ENCODE peak calls at places on chromosomes 7 and 10, in ten cellular contexts. One of them, this sample, is unnamed.

GRCh38 chr10:79239930-79240713 is 107.1 kb upstream of the PPIF start:
- DNase-seq in endodermal cell: peak; percentile 89
- DNase-seq in GM12865: no peak
- DNase-seq in AG10803: no peak
- DNase-seq in fibroblast of lung: peak; percentile 86
- DNase-seq in spleen: no peak
- DNase-seq in K562: peak; percentile 57
- DNase-seq in body of pancreas: no peak
- DNase-seq in PC-9: no peak
- DNase-seq in CD8-positive, alpha-beta T cell: no peak
- DNase-seq in this sample: no peak

GRCh38 chr10:12243860-12244620 is 48.1 kb downstream of the CDC123 start:
- DNase-seq in endodermal cell: no peak
- DNase-seq in GM12865: peak; percentile 49
- DNase-seq in AG10803: no peak
- DNase-seq in fibroblast of lung: no peak
- DNase-seq in spleen: peak; percentile 85
- DNase-seq in K562: no peak
- DNase-seq in body of pancreas: no peak
- DNase-seq in PC-9: no peak
- DNase-seq in CD8-positive, alpha-beta T cell: no peak
- DNase-seq in this sample: no peak

GRCh38 chr7:29287366-29287765 is 92.8 kb downstream of the CHN2 start:
- DNase-seq in endodermal cell: no peak
- DNase-seq in GM12865: no peak
- DNase-seq in AG10803: peak; percentile 41
- DNase-seq in fibroblast of lung: peak; percentile 95
- DNase-seq in spleen: no peak
- DNase-seq in K562: no peak
- DNase-seq in body of pancreas: no peak
- DNase-seq in PC-9: peak; percentile 85
- DNase-seq in CD8-positive, alpha-beta T cell: no peak
- DNase-seq in this sample: peak; percentile 90

GRCh38 chr10:14560794-14561765 is 213.6 kb downstream of the FAM107B start:
- DNase-seq in endodermal cell: no peak
- DNase-seq in GM12865: no peak
- DNase-seq in AG10803: no peak
- DNase-seq in fibroblast of lung: no peak
- DNase-seq in spleen: peak; percentile 83
- DNase-seq in K562: no peak
- DNase-seq in body of pancreas: no peak
- DNase-seq in PC-9: no peak
- DNase-seq in CD8-positive, alpha-beta T cell: no peak
- DNase-seq in this sample: no peak

GRCh38 chr7:151731022-151731441 is 145.9 kb downstream of the PRKAG2 start:
- DNase-seq in endodermal cell: no peak
- DNase-seq in GM12865: no peak
- DNase-seq in AG10803: no peak
- DNase-seq in fibroblast of lung: no peak
- DNase-seq in spleen: no peak
- DNase-seq in K562: no peak
- DNase-seq in body of pancreas: no peak
- DNase-seq in PC-9: peak; percentile 31
- DNase-seq in CD8-positive, alpha-beta T cell: no peak
- DNase-seq in this sample: no peak

GRCh38 chr10:124650820-124651401 is 93.3 kb downstream of the FAM53B start:
- DNase-seq in endodermal cell: no peak
- DNase-seq in GM12865: peak; percentile 73
- DNase-seq in AG10803: no peak
- DNase-seq in fibroblast of lung: peak; percentile 31
- DNase-seq in spleen: peak; percentile 87
- DNase-seq in K562: no peak
- DNase-seq in body of pancreas: no peak
- DNase-seq in PC-9: no peak
- DNase-seq in CD8-positive, alpha-beta T cell: peak; percentile 80
- DNase-seq in this sample: no peak

GRCh38 chr10:17199351-17199804 is 2.1 kb downstream of the TRDMT1 start:
- DNase-seq in endodermal cell: no peak
- DNase-seq in GM12865: no peak
- DNase-seq in AG10803: peak; percentile 65
- DNase-seq in fibroblast of lung: peak; percentile 67
- DNase-seq in spleen: no peak
- DNase-seq in K562: no peak
- DNase-seq in body of pancreas: no peak
- DNase-seq in PC-9: no peak
- DNase-seq in CD8-positive, alpha-beta T cell: no peak
- DNase-seq in this sample: no peak

GRCh38 chr10:70233939-70234300 is 691 bp upstream of the PPA1 start:
- DNase-seq in endodermal cell: peak; percentile 64
- DNase-seq in GM12865: no peak
- DNase-seq in AG10803: no peak
- DNase-seq in fibroblast of lung: no peak
- DNase-seq in spleen: no peak
- DNase-seq in K562: peak; percentile 59
- DNase-seq in body of pancreas: no peak
- DNase-seq in PC-9: no peak
- DNase-seq in CD8-positive, alpha-beta T cell: no peak
- DNase-seq in this sample: no peak

GRCh38 chr10:30114871-30115270 is 55.5 kb upstream of the JCAD start:
- DNase-seq in endodermal cell: no peak
- DNase-seq in GM12865: no peak
- DNase-seq in AG10803: no peak
- DNase-seq in fibroblast of lung: peak; percentile 45
- DNase-seq in spleen: no peak
- DNase-seq in K562: no peak
- DNase-seq in body of pancreas: peak; percentile 6
- DNase-seq in PC-9: no peak
- DNase-seq in CD8-positive, alpha-beta T cell: no peak
- DNase-seq in this sample: no peak

GRCh38 chr7:24283900-24284698 is at the start of gene NPY:
- DNase-seq in endodermal cell: peak; percentile 66
- DNase-seq in GM12865: peak; percentile 26
- DNase-seq in AG10803: no peak
- DNase-seq in fibroblast of lung: peak; percentile 4
- DNase-seq in spleen: peak; percentile 78
- DNase-seq in K562: no peak
- DNase-seq in body of pancreas: no peak
- DNase-seq in PC-9: no peak
- DNase-seq in CD8-positive, alpha-beta T cell: no peak
- DNase-seq in this sample: no peak

GRCh38 chr7:24290004-24290641 is 6.1 kb downstream of the NPY start:
- DNase-seq in endodermal cell: peak; percentile 81
- DNase-seq in GM12865: peak; percentile 89
- DNase-seq in AG10803: peak; percentile 8
- DNase-seq in fibroblast of lung: peak; percentile 36
- DNase-seq in spleen: no peak
- DNase-seq in K562: peak; percentile 16
- DNase-seq in body of pancreas: peak; percentile 18
- DNase-seq in PC-9: peak; percentile 81
- DNase-seq in CD8-positive, alpha-beta T cell: no peak
- DNase-seq in this sample: peak; percentile 14

GRCh38 chr7:24283559-24283899 is 461 bp upstream of the NPY start:
- DNase-seq in endodermal cell: peak; percentile 57
- DNase-seq in GM12865: no peak
- DNase-seq in AG10803: no peak
- DNase-seq in fibroblast of lung: peak; percentile 3
- DNase-seq in spleen: no peak
- DNase-seq in K562: no peak
- DNase-seq in body of pancreas: no peak
- DNase-seq in PC-9: no peak
- DNase-seq in CD8-positive, alpha-beta T cell: no peak
- DNase-seq in this sample: no peak

GRCh38 chr7:24279512-24279911 is 4.5 kb upstream of the NPY start:
- DNase-seq in endodermal cell: no peak
- DNase-seq in GM12865: no peak
- DNase-seq in AG10803: no peak
- DNase-seq in fibroblast of lung: no peak
- DNase-seq in spleen: no peak
- DNase-seq in K562: no peak
- DNase-seq in body of pancreas: no peak
- DNase-seq in PC-9: no peak
- DNase-seq in CD8-positive, alpha-beta T cell: no peak
- DNase-seq in this sample: no peak

DNA sequence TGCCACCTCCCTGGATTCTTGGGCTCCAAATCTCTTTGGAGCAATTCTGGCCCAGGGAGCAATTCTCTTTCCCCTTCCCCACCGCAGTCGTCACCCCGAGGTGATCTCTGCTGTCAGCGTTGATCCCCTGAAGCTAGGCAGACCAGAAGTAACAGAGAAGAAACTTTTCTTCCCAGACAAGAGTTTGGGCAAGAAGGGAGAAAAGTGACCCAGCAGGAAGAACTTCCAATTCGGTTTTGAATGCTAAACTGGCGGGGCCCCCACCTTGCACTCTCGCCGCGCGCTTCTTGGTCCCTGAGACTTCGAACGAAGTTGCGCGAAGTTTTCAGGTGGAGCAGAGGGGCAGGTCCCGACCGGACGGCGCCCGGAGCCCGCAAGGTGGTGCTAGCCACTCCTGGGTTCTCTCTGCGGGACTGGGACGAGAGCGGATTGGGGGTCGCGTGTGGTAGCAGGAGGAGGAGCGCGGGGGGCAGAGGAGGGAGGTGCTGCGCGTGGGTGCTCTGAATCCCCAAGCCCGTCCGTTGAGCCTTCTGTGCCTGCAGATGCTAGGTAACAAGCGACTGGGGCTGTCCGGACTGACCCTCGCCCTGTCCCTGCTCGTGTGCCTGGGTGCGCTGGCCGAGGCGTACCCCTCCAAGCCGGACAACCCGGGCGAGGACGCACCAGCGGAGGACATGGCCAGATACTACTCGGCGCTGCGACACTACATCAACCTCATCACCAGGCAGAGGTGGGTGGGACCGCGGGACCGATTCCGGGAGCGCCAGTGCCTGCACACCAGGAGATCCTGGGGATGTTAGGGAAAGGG is 913 bp downstream of the NPY start:
- DNase-seq in endodermal cell: peak; percentile 82
- DNase-seq in GM12865: no peak
- DNase-seq in AG10803: no peak
- DNase-seq in fibroblast of lung: no peak
- DNase-seq in spleen: peak; percentile 70
- DNase-seq in K562: no peak
- DNase-seq in body of pancreas: peak; percentile 10
- DNase-seq in PC-9: no peak
- DNase-seq in CD8-positive, alpha-beta T cell: no peak
- DNase-seq in this sample: no peak
- TF ChIP-seq CTCF in endodermal cell: peak; percentile 62
- TF ChIP-seq CTCF in GM12865: peak; percentile 15
- TF ChIP-seq CTCF in AG10803: no peak
- TF ChIP-seq CTCF in fibroblast of lung: no peak
- TF ChIP-seq CTCF in spleen: no peak
- TF ChIP-seq CTCF in K562: no peak
- TF ChIP-seq CTCF in body of pancreas: peak; percentile 8
- TF ChIP-seq CTCF in PC-9: no peak
- TF ChIP-seq CTCF in CD8-positive, alpha-beta T cell: no peak
- TF ChIP-seq CTCF in this sample: peak; percentile 42

GRCh38 chr10:62637249-62638061 is 167.1 kb upstream of the ADO start:
- DNase-seq in endodermal cell: no peak
- DNase-seq in GM12865: peak; percentile 90
- DNase-seq in AG10803: peak; percentile 29
- DNase-seq in fibroblast of lung: peak; percentile 57
- DNase-seq in spleen: peak; percentile 81
- DNase-seq in K562: no peak
- DNase-seq in body of pancreas: no peak
- DNase-seq in PC-9: no peak
- DNase-seq in CD8-positive, alpha-beta T cell: peak; percentile 68
- DNase-seq in this sample: no peak
- H3K4me3 ChIP-seq in endodermal cell: no peak overlapping the region
- H3K4me3 ChIP-seq in GM12865: peak overlapping the region; percentile 33
- H3K4me3 ChIP-seq in AG10803: peak overlapping the region; percentile 4
- H3K4me3 ChIP-seq in fibroblast of lung: peak overlapping the region; percentile 51
- H3K4me3 ChIP-seq in spleen: peak overlapping the region; percentile 12
- H3K4me3 ChIP-seq in K562: no peak overlapping the region
- H3K4me3 ChIP-seq in body of pancreas: no peak overlapping the region
- H3K4me3 ChIP-seq in PC-9: no peak overlapping the region
- H3K4me3 ChIP-seq in CD8-positive, alpha-beta T cell: peak overlapping the region; percentile 48
- H3K4me3 ChIP-seq in this sample: no peak overlapping the region

DNA sequence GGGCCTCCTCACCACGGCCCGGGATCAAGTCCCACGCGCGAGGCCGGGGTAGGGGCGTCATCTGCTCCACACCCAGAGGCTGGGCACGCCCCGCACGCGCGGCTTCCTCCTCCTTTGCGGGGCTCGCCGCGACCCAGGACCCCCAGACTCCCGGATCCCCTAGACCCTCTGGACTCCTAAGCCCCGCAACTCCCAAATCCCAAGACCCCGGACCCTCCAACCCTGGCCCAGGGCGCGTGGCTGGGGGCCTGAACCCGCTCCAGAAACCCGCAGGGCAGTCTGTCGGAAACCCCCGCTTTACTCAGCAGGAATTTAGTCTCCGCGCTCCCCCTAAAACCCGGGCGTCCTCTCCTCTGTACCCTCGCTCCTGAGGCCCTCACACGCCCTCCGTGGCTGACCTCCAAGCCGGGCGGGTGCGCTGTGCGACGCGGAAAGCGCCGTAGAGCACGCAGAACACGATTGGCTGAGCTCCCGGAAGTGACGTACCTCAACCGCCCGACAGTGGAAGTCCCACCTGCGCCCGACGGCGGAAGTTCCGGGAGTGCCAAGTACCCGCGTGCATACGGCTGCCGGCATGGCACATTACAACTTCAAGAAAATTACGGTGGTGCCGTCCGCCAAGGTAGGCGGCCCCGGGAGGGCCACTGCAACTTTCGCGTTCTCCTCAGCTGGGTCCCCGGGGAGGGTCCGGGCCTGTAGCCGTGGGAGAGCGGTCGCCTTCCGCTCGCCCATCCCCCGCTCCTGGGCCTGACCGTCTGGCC is at the start of gene GTPBP4:
- DNase-seq in endodermal cell: peak; percentile 97
- DNase-seq in GM12865: peak; percentile 98
- DNase-seq in AG10803: peak; percentile 97
- DNase-seq in fibroblast of lung: peak; percentile 97
- DNase-seq in spleen: peak; percentile 99
- DNase-seq in K562: peak; percentile 94
- DNase-seq in body of pancreas: peak; percentile 99
- DNase-seq in PC-9: peak; percentile 89
- DNase-seq in CD8-positive, alpha-beta T cell: peak; percentile 98
- DNase-seq in this sample: peak; percentile 89
- TF ChIP-seq CTCF in endodermal cell: no peak
- TF ChIP-seq CTCF in GM12865: no peak
- TF ChIP-seq CTCF in AG10803: no peak
- TF ChIP-seq CTCF in fibroblast of lung: no peak
- TF ChIP-seq CTCF in spleen: peak; percentile 19
- TF ChIP-seq CTCF in K562: peak; percentile 54
- TF ChIP-seq CTCF in body of pancreas: no peak
- TF ChIP-seq CTCF in PC-9: no peak
- TF ChIP-seq CTCF in CD8-positive, alpha-beta T cell: no peak
- TF ChIP-seq CTCF in this sample: peak; percentile 19

DNA sequence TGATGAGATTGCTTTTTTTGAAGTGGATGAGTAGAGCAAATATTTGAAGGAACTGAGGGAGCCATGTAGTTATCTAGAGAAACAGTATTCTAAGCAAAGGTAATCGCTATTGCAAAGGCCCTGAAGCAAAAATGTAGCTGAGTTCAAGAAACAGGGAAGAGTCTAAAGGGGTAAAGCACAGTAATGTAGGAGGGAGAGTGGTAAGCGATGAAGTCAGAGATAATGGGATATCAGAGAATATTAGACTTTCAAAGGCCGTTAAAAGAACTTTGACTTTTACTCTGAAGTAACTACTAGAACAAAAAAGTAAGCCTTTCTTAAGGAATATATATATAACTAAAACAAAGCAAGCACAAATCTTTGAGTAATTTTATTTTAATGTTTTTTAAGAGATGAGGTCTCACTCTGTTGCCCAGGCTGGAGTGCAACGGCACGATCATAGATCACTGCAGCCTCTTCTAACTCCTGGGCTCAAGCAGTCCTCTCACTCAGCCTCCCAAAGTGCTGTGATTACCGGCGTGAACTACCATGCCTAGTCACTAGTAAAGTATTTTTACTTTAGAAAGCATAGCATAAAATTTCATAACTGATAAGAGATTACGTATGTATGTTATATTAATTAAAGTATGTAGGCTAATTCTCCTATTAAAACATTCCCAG is 61.7 kb upstream of the OIT3 start:
- DNase-seq in endodermal cell: no peak
- DNase-seq in GM12865: no peak
- DNase-seq in AG10803: peak; percentile 3
- DNase-seq in fibroblast of lung: no peak
- DNase-seq in spleen: no peak
- DNase-seq in K562: no peak
- DNase-seq in body of pancreas: peak; percentile 8
- DNase-seq in PC-9: no peak
- DNase-seq in CD8-positive, alpha-beta T cell: no peak
- DNase-seq in this sample: no peak
- H3K4me3 ChIP-seq in endodermal cell: no peak overlapping the region
- H3K4me3 ChIP-seq in GM12865: no peak overlapping the region
- H3K4me3 ChIP-seq in AG10803: no peak overlapping the region
- H3K4me3 ChIP-seq in fibroblast of lung: peak overlapping the region; percentile 9
- H3K4me3 ChIP-seq in spleen: no peak overlapping the region
- H3K4me3 ChIP-seq in K562: no peak overlapping the region
- H3K4me3 ChIP-seq in body of pancreas: no peak overlapping the region
- H3K4me3 ChIP-seq in PC-9: no peak overlapping the region
- H3K4me3 ChIP-seq in CD8-positive, alpha-beta T cell: no peak overlapping the region
- H3K4me3 ChIP-seq in this sample: no peak overlapping the region

This sample was measured in kidney epithelial cell.